ENCODE peak calls at places on chromosome 1, in seven cellular contexts. One of them, this sample, is unnamed.

GRCh38 chr1:178411756-178412399 is 84.9 kb downstream of the CLEC20A start:
- DNase-seq in CD8-positive, alpha-beta memory T cell: no peak
- DNase-seq in IMR-90: no peak
- DNase-seq in psoas muscle: no peak
- DNase-seq in cardiac muscle cell: no peak
- DNase-seq in right atrium auricular region: no peak
- DNase-seq in right cardiac atrium: no peak
- DNase-seq in this sample: no peak

GRCh38 chr1:66930823-66931174 is 6.0 kb downstream of the MIER1 start:
- DNase-seq in right cardiac atrium: no peak
- DNase-seq in psoas muscle: no peak
- DNase-seq in cardiac muscle cell: no peak
- DNase-seq in CD8-positive, alpha-beta memory T cell: no peak
- DNase-seq in IMR-90: no peak
- DNase-seq in right atrium auricular region: no peak
- DNase-seq in this sample: no peak

GRCh38 chr1:177228721-177229088 is 57.9 kb downstream of the BRINP2 start:
- DNase-seq in right atrium auricular region: no peak
- DNase-seq in psoas muscle: no peak
- DNase-seq in right cardiac atrium: no peak
- DNase-seq in cardiac muscle cell: no peak
- DNase-seq in CD8-positive, alpha-beta memory T cell: no peak
- DNase-seq in IMR-90: peak
- DNase-seq in this sample: peak

GRCh38 chr1:34896612-34897011 is 32.8 kb downstream of the DLGAP3 start:
- DNase-seq in right atrium auricular region: no peak
- DNase-seq in CD8-positive, alpha-beta memory T cell: no peak
- DNase-seq in right cardiac atrium: no peak
- DNase-seq in IMR-90: no peak
- DNase-seq in psoas muscle: no peak
- DNase-seq in cardiac muscle cell: no peak
- DNase-seq in this sample: no peak

GRCh38 chr1:1021860-1022259 is 1.9 kb downstream of the AGRN start:
- DNase-seq in psoas muscle: no peak
- DNase-seq in right cardiac atrium: peak
- DNase-seq in right atrium auricular region: no peak
- DNase-seq in cardiac muscle cell: no peak
- DNase-seq in CD8-positive, alpha-beta memory T cell: no peak
- DNase-seq in IMR-90: peak
- DNase-seq in this sample: no peak

GRCh38 chr1:107057197-107058133 is 991 bp downstream of the PRMT6 start:
- DNase-seq in IMR-90: peak
- DNase-seq in cardiac muscle cell: peak
- DNase-seq in CD8-positive, alpha-beta memory T cell: no peak
- DNase-seq in psoas muscle: peak
- DNase-seq in right atrium auricular region: peak
- DNase-seq in right cardiac atrium: peak
- DNase-seq in this sample: peak

GRCh38 chr1:155858805-155859233 is 548 bp upstream of the SYT11 start:
- DNase-seq in cardiac muscle cell: peak
- DNase-seq in IMR-90: no peak
- DNase-seq in right cardiac atrium: no peak
- DNase-seq in right atrium auricular region: peak
- DNase-seq in psoas muscle: peak
- DNase-seq in CD8-positive, alpha-beta memory T cell: no peak
- DNase-seq in this sample: no peak

GRCh38 chr1:17558541-17558940 is 19.0 kb downstream of the ARHGEF10L start:
- DNase-seq in right cardiac atrium: no peak
- DNase-seq in cardiac muscle cell: no peak
- DNase-seq in right atrium auricular region: no peak
- DNase-seq in psoas muscle: no peak
- DNase-seq in CD8-positive, alpha-beta memory T cell: no peak
- DNase-seq in IMR-90: no peak
- DNase-seq in this sample: no peak

GRCh38 chr1:180892272-180892671 is 20.4 kb upstream of the KIAA1614 start:
- DNase-seq in cardiac muscle cell: no peak
- DNase-seq in psoas muscle: no peak
- DNase-seq in right cardiac atrium: no peak
- DNase-seq in CD8-positive, alpha-beta memory T cell: no peak
- DNase-seq in right atrium auricular region: peak
- DNase-seq in IMR-90: no peak
- DNase-seq in this sample: no peak

GRCh38 chr1:38277646-38278045 is 231.1 kb upstream of the POU3F1 start:
- DNase-seq in psoas muscle: no peak
- DNase-seq in right atrium auricular region: no peak
- DNase-seq in CD8-positive, alpha-beta memory T cell: no peak
- DNase-seq in right cardiac atrium: no peak
- DNase-seq in cardiac muscle cell: no peak
- DNase-seq in IMR-90: no peak
- DNase-seq in this sample: no peak

GRCh38 chr1:107829083-107829771 is 135.8 kb downstream of the VAV3 start:
- DNase-seq in right atrium auricular region: no peak
- DNase-seq in cardiac muscle cell: peak
- DNase-seq in psoas muscle: no peak
- DNase-seq in IMR-90: no peak
- DNase-seq in CD8-positive, alpha-beta memory T cell: no peak
- DNase-seq in right cardiac atrium: no peak
- DNase-seq in this sample: peak

GRCh38 chr1:27114522-27114921 is 40.4 kb downstream of the SLC9A1 start:
- DNase-seq in cardiac muscle cell: no peak
- DNase-seq in IMR-90: no peak
- DNase-seq in psoas muscle: no peak
- DNase-seq in CD8-positive, alpha-beta memory T cell: no peak
- DNase-seq in right cardiac atrium: no peak
- DNase-seq in right atrium auricular region: no peak
- DNase-seq in this sample: no peak

GRCh38 chr1:159008744-159009188 is 941 bp upstream of the IFI16 start:
- DNase-seq in right atrium auricular region: no peak
- DNase-seq in right cardiac atrium: no peak
- DNase-seq in psoas muscle: no peak
- DNase-seq in IMR-90: peak
- DNase-seq in cardiac muscle cell: peak
- DNase-seq in CD8-positive, alpha-beta memory T cell: peak
- DNase-seq in this sample: peak

GRCh38 chr1:41514381-41514780 is 29.9 kb upstream of the EDN2 start:
- DNase-seq in psoas muscle: peak
- DNase-seq in right atrium auricular region: no peak
- DNase-seq in right cardiac atrium: peak
- DNase-seq in IMR-90: no peak
- DNase-seq in CD8-positive, alpha-beta memory T cell: no peak
- DNase-seq in cardiac muscle cell: no peak
- DNase-seq in this sample: no peak

GRCh38 chr1:8937701-8938100 is 8.0 kb upstream of the CA6 start:
- DNase-seq in right atrium auricular region: no peak
- DNase-seq in right cardiac atrium: no peak
- DNase-seq in psoas muscle: no peak
- DNase-seq in cardiac muscle cell: no peak
- DNase-seq in IMR-90: no peak
- DNase-seq in CD8-positive, alpha-beta memory T cell: no peak
- DNase-seq in this sample: no peak

GRCh38 chr1:41743361-41743760 is 175.4 kb downstream of the HIVEP3 start:
- DNase-seq in cardiac muscle cell: no peak
- DNase-seq in right atrium auricular region: no peak
- DNase-seq in CD8-positive, alpha-beta memory T cell: no peak
- DNase-seq in IMR-90: peak
- DNase-seq in right cardiac atrium: no peak
- DNase-seq in psoas muscle: no peak
- DNase-seq in this sample: no peak

GRCh38 chr1:111164151-111164550 is 24.1 kb downstream of the CEPT1 start:
- DNase-seq in CD8-positive, alpha-beta memory T cell: no peak
- DNase-seq in right atrium auricular region: no peak
- DNase-seq in IMR-90: no peak
- DNase-seq in right cardiac atrium: no peak
- DNase-seq in cardiac muscle cell: no peak
- DNase-seq in psoas muscle: no peak
- DNase-seq in this sample: no peak

GRCh38 chr1:107662976-107663375 is 302.0 kb downstream of the VAV3 start:
- DNase-seq in cardiac muscle cell: no peak
- DNase-seq in right atrium auricular region: no peak
- DNase-seq in right cardiac atrium: no peak
- DNase-seq in psoas muscle: no peak
- DNase-seq in CD8-positive, alpha-beta memory T cell: no peak
- DNase-seq in IMR-90: no peak
- DNase-seq in this sample: no peak

GRCh38 chr1:2803086-2803930 is 1.8 kb upstream of the TTC34 start:
- DNase-seq in CD8-positive, alpha-beta memory T cell: no peak
- DNase-seq in cardiac muscle cell: no peak
- DNase-seq in psoas muscle: peak
- DNase-seq in right cardiac atrium: peak
- DNase-seq in IMR-90: no peak
- DNase-seq in right atrium auricular region: no peak
- DNase-seq in this sample: no peak

GRCh38 chr1:107682467-107682866 is 282.5 kb downstream of the VAV3 start:
- DNase-seq in right cardiac atrium: no peak
- DNase-seq in cardiac muscle cell: no peak
- DNase-seq in right atrium auricular region: no peak
- DNase-seq in psoas muscle: no peak
- DNase-seq in IMR-90: no peak
- DNase-seq in CD8-positive, alpha-beta memory T cell: no peak
- DNase-seq in this sample: no peak

GRCh38 chr1:9835758-9836631 is 12.2 kb upstream of the CLSTN1 start:
- DNase-seq in IMR-90: peak
- DNase-seq in cardiac muscle cell: peak
- DNase-seq in psoas muscle: peak
- DNase-seq in CD8-positive, alpha-beta memory T cell: no peak
- DNase-seq in right atrium auricular region: no peak
- DNase-seq in right cardiac atrium: peak
- DNase-seq in this sample: peak

GRCh38 chr1:145827966-145828365 is 4.0 kb downstream of the POLR3C start:
- DNase-seq in IMR-90: peak
- DNase-seq in psoas muscle: no peak
- DNase-seq in right cardiac atrium: no peak
- DNase-seq in right atrium auricular region: no peak
- DNase-seq in cardiac muscle cell: no peak
- DNase-seq in CD8-positive, alpha-beta memory T cell: no peak
- DNase-seq in this sample: no peak

GRCh38 chr1:30804381-30804780 is 46.8 kb upstream of the LAPTM5 start:
- DNase-seq in psoas muscle: no peak
- DNase-seq in right atrium auricular region: no peak
- DNase-seq in cardiac muscle cell: no peak
- DNase-seq in CD8-positive, alpha-beta memory T cell: no peak
- DNase-seq in right cardiac atrium: no peak
- DNase-seq in IMR-90: no peak
- DNase-seq in this sample: no peak

GRCh38 chr1:155191904-155192303 is 15.8 kb downstream of the THBS3 start:
- DNase-seq in psoas muscle: peak
- DNase-seq in right atrium auricular region: no peak
- DNase-seq in right cardiac atrium: peak
- DNase-seq in cardiac muscle cell: no peak
- DNase-seq in CD8-positive, alpha-beta memory T cell: no peak
- DNase-seq in IMR-90: no peak
- DNase-seq in this sample: no peak

GRCh38 chr1:8845104-8846097 is 28.0 kb upstream of the RERE start:
- DNase-seq in right atrium auricular region: no peak
- DNase-seq in psoas muscle: no peak
- DNase-seq in IMR-90: no peak
- DNase-seq in CD8-positive, alpha-beta memory T cell: no peak
- DNase-seq in cardiac muscle cell: no peak
- DNase-seq in right cardiac atrium: no peak
- DNase-seq in this sample: no peak

GRCh38 chr1:232292246-232292645 is 337.7 kb downstream of the SIPA1L2 start:
- DNase-seq in IMR-90: no peak
- DNase-seq in right cardiac atrium: no peak
- DNase-seq in right atrium auricular region: no peak
- DNase-seq in psoas muscle: no peak
- DNase-seq in CD8-positive, alpha-beta memory T cell: no peak
- DNase-seq in cardiac muscle cell: peak
- DNase-seq in this sample: no peak

GRCh38 chr1:231094421-231094820 is 54.4 kb upstream of the FAM89A start:
- DNase-seq in IMR-90: no peak
- DNase-seq in psoas muscle: no peak
- DNase-seq in right atrium auricular region: no peak
- DNase-seq in right cardiac atrium: no peak
- DNase-seq in CD8-positive, alpha-beta memory T cell: no peak
- DNase-seq in cardiac muscle cell: no peak
- DNase-seq in this sample: no peak

GRCh38 chr1:223487514-223488259 is 94.5 kb downstream of the CCDC185 start:
- DNase-seq in right cardiac atrium: no peak
- DNase-seq in IMR-90: no peak
- DNase-seq in cardiac muscle cell: no peak
- DNase-seq in psoas muscle: no peak
- DNase-seq in CD8-positive, alpha-beta memory T cell: no peak
- DNase-seq in right atrium auricular region: no peak
- DNase-seq in this sample: no peak
- H3K4me3 ChIP-seq in right cardiac atrium: no peak
- H3K4me3 ChIP-seq in IMR-90: no peak
- H3K4me3 ChIP-seq in cardiac muscle cell: no peak
- H3K4me3 ChIP-seq in psoas muscle: no peak
- H3K4me3 ChIP-seq in CD8-positive, alpha-beta memory T cell: no peak
- H3K4me3 ChIP-seq in right atrium auricular region: no peak
- H3K4me3 ChIP-seq in this sample: no peak

GRCh38 chr1:94103608-94104007 is 17.3 kb downstream of the ABCA4 start:
- DNase-seq in right atrium auricular region: no peak
- DNase-seq in right cardiac atrium: no peak
- DNase-seq in cardiac muscle cell: no peak
- DNase-seq in psoas muscle: no peak
- DNase-seq in CD8-positive, alpha-beta memory T cell: no peak
- DNase-seq in IMR-90: no peak
- DNase-seq in this sample: no peak
- H3K27ac ChIP-seq in right atrium auricular region: no peak
- H3K27ac ChIP-seq in right cardiac atrium: no peak
- H3K27ac ChIP-seq in cardiac muscle cell: no peak
- H3K27ac ChIP-seq in psoas muscle: no peak
- H3K27ac ChIP-seq in CD8-positive, alpha-beta memory T cell: no peak
- H3K27ac ChIP-seq in IMR-90: no peak
- H3K27ac ChIP-seq in this sample: no peak

DNA sequence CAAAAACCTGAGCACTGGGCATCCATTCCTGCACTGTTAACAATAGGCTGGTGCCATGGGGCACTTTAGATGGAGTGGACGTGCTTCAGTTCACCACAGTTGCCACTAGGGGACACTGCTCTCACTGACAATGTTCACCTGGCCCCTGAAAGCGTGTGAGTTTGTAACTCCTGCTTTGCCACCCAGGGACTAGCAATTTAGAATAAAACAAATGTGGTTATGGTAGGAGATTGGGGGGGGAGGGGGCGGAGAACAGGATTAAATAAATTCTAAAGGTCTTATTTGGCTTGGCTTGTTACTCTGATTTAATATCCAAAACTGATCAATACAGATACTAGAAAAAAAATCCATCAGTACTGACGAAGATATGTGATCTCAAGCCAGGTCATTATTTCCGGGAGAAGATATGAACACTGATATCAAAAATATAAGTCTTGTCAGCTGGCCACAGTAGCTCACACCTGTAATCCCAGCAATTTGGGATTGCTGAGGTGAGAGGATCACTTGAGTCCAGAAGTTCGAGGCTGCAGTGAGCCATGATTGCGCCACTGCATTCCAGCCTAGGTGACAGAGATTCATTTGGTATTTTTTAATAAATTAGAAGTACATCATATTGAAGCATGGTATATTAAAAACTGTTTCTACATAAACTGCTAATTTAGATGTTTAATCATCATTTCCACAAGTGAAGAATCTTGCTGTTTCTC is 23.2 kb downstream of the INTS7 start:
- DNase-seq in right atrium auricular region: peak
- DNase-seq in right cardiac atrium: peak
- DNase-seq in psoas muscle: peak
- DNase-seq in cardiac muscle cell: peak
- DNase-seq in CD8-positive, alpha-beta memory T cell: peak
- DNase-seq in IMR-90: peak
- DNase-seq in this sample: peak
- H3K4me3 ChIP-seq in right atrium auricular region: no peak
- H3K4me3 ChIP-seq in right cardiac atrium: no peak
- H3K4me3 ChIP-seq in psoas muscle: no peak
- H3K4me3 ChIP-seq in cardiac muscle cell: no peak
- H3K4me3 ChIP-seq in CD8-positive, alpha-beta memory T cell: no peak
- H3K4me3 ChIP-seq in IMR-90: no peak
- H3K4me3 ChIP-seq in this sample: no peak

GRCh38 chr1:116504308-116505156 is 66.3 kb downstream of the CD58 start:
- DNase-seq in right cardiac atrium: peak
- DNase-seq in right atrium auricular region: peak
- DNase-seq in cardiac muscle cell: peak
- DNase-seq in CD8-positive, alpha-beta memory T cell: peak
- DNase-seq in IMR-90: peak
- DNase-seq in psoas muscle: peak
- DNase-seq in this sample: peak
- H3K27ac ChIP-seq in right cardiac atrium: peak
- H3K27ac ChIP-seq in right atrium auricular region: peak
- H3K27ac ChIP-seq in cardiac muscle cell: no peak
- H3K27ac ChIP-seq in CD8-positive, alpha-beta memory T cell: peak
- H3K27ac ChIP-seq in IMR-90: no peak
- H3K27ac ChIP-seq in psoas muscle: no peak
- H3K27ac ChIP-seq in this sample: no peak

This sample was measured in mesenchymal stem cell.